ENCODE peak calls at places on chromosomes 11 and 22, in five cellular contexts. T is mammary epithelial cell, R is HFF-Myc, K is GM23338, U is C1 segment of cervical spinal cord. V is an unnamed sample.

GRCh38 chr11:81470446-81470845 is 1263.2 kb downstream of the FAM181B start:
- DNase-seq in U (no peak), K (no peak), T (no peak), R (no peak), V (no peak)

GRCh38 chr11:8374716-8375115 is 111.0 kb upstream of the LMO1 start:
- DNase-seq in U (no peak), R (no peak), T (no peak), K (no peak), V (no peak)

GRCh38 chr11:10725907-10726253 is 25.2 kb upstream of the CTR9 start:
- DNase-seq in K (no peak), R (no peak), T (no peak), U (no peak), V (no peak)

GRCh38 chr22:43262990-43263644 is 76.2 kb upstream of the TTLL12 start:
- DNase-seq in R (no peak), U (no peak), K (no peak), T (no peak), V (no peak)

GRCh38 chr11:93128574-93128973 is 69.2 kb downstream of the SLC36A4 start:
- DNase-seq in U (no peak), T (no peak), K (no peak), R (no peak), V (no peak)

GRCh38 chr11:95108671-95109551 is 19.3 kb downstream of the ENDOD1 start:
- DNase-seq in U (no peak), T (no peak), K (no peak), R (no peak), V (no peak)

GRCh38 chr22:45608763-45609180 is 62.9 kb upstream of the ATXN10 start:
- DNase-seq in K (no peak), T (peak; percentile 83), R (no peak), U (no peak), V (no peak)

GRCh38 chr11:876550-876949 is 33.9 kb downstream of the TSPAN4 start:
- DNase-seq in K (no peak), T (no peak), U (no peak), R (no peak), V (no peak)

GRCh38 chr11:514606-515005 is 7.6 kb upstream of the RNH1 start:
- DNase-seq in T (no peak), U (no peak), R (no peak), K (no peak), V (no peak)

GRCh38 chr11:124746621-124747243 is 5.3 kb downstream of the VSIG2 start:
- DNase-seq in R (peak; percentile 9), K (peak; percentile 94), U (no peak), T (peak; percentile 69), V (peak; percentile 58)

GRCh38 chr22:25563757-25564319 is 637 bp upstream of the GRK3 start:
- DNase-seq in K (peak; percentile 51), T (peak; percentile 48), R (no peak), U (peak; percentile 19), V (no peak)

GRCh38 chr11:1963864-1964263 is 16.7 kb downstream of the MRPL23 start:
- DNase-seq in T (no peak), U (no peak), K (no peak), R (no peak), V (no peak)

GRCh38 chr11:119783466-119784400 is 54.7 kb upstream of the NECTIN1 start:
- DNase-seq in T (peak; percentile 8), K (no peak), R (no peak), U (no peak), V (no peak)

GRCh38 chr11:70415642-70416395 is 17.5 kb downstream of the CTTN start:
- DNase-seq in U (no peak), R (peak; percentile 42), K (no peak), T (no peak), V (no peak)

GRCh38 chr22:19943665-19944026 is 2.0 kb upstream of the TXNRD2 start:
- DNase-seq in K (peak; percentile 49), U (no peak), R (peak; percentile 72), T (no peak), V (peak; percentile 18)

GRCh38 chr22:32836286-32836859 is 34.9 kb downstream of the TIMP3 start:
- DNase-seq in R (no peak), K (peak; percentile 68), U (no peak), T (no peak), V (no peak)

GRCh38 chr22:41327124-41327523 is 25.8 kb downstream of the ZC3H7B start:
- DNase-seq in T (no peak), U (peak; percentile 25), K (no peak), R (no peak), V (peak; percentile 60)

GRCh38 chr22:26364066-26365015 is 64.7 kb upstream of the ASPHD2 start:
- DNase-seq in R (peak; percentile 66), T (peak; percentile 64), U (peak; percentile 13), K (peak; percentile 96), V (peak; percentile 5)

GRCh38 chr22:38086001-38086845 is 2.2 kb upstream of the SLC16A8 start:
- DNase-seq in U (no peak), R (no peak), T (no peak), K (peak; percentile 46), V (no peak)

GRCh38 chr11:65606876-65607613 is 7.0 kb downstream of the MAP3K11 start:
- DNase-seq in T (peak; percentile 43), R (peak; percentile 88), K (peak; percentile 99), U (peak; percentile 87), V (peak; percentile 99)

GRCh38 chr11:86486261-86487030 is 111.8 kb downstream of the CCDC81 start:
- DNase-seq in U (no peak), R (no peak), T (no peak), K (no peak), V (no peak)

GRCh38 chr11:104858882-104859735 is 39.2 kb downstream of the CASP12 start:
- DNase-seq in K (peak; percentile 10), U (no peak), R (peak; percentile 20), T (no peak), V (no peak)

GRCh38 chr11:78786746-78787145 is 212.1 kb upstream of the NARS2 start:
- DNase-seq in R (no peak), U (no peak), K (no peak), T (no peak), V (no peak)

GRCh38 chr11:94511932-94512781 is at the start of gene C11orf97:
- DNase-seq in K (peak; percentile 91), T (peak; percentile 28), R (no peak), U (peak; percentile 9), V (peak; percentile 62)

GRCh38 chr11:119318240-119319135 is 1.6 kb upstream of the MCAM start:
- DNase-seq in R (no peak), T (peak; percentile 86), K (peak; percentile 76), U (no peak), V (no peak)

GRCh38 chr11:77497368-77497767 is 23.5 kb upstream of the PAK1 start:
- DNase-seq in U (no peak), T (no peak), K (no peak), R (no peak), V (no peak)

GRCh38 chr11:2870460-2870859 is 15.1 kb downstream of the CDKN1C start:
- DNase-seq in T (no peak), R (no peak), U (no peak), K (peak; percentile 37), V (no peak)

GRCh38 chr22:37464181-37464580 is 22.0 kb downstream of the MFNG start:
- DNase-seq in K (no peak), T (no peak), R (no peak), U (no peak), V (no peak)

GRCh38 chr11:93039841-93040240 is 70.4 kb downstream of the MTNR1B start:
- DNase-seq in K (no peak), T (peak; percentile 41), U (no peak), R (no peak), V (no peak)

GRCh38 chr11:2525941-2526807 is 81.4 kb downstream of the KCNQ1 start:
- DNase-seq in U (no peak), K (no peak), R (no peak), T (no peak), V (no peak)

GRCh38 chr11:92885600-92885999 is 83.9 kb upstream of the MTNR1B start:
- DNase-seq in T (no peak), R (no peak), K (no peak), U (no peak), V (no peak)

GRCh38 chr11:35609656-35610055 is 8.6 kb upstream of the FJX1 start:
- DNase-seq in T (no peak), K (no peak), R (no peak), U (no peak), V (no peak)

GRCh38 chr11:122199661-122200060 is 83.6 kb upstream of the BLID start:
- DNase-seq in K (no peak), T (no peak), R (no peak), U (no peak), V (no peak)